ENCODE peak calls at places on chromosomes 4 and X, in seven cellular contexts. One of them, this sample, is unnamed.

GRCh38 chrX:106999002-106999975 is 723 bp downstream of the MORC4 start:
- DNase-seq in IMR-90: peak; percentile 49
- DNase-seq in endothelial cell of umbilical vein: peak; percentile 54
- DNase-seq in right lobe of liver: peak; percentile 66
- DNase-seq in colonic mucosa: peak; percentile 65
- DNase-seq in A549: peak; percentile 25
- DNase-seq in RWPE2: no peak
- DNase-seq in this sample: peak; percentile 72

GRCh38 chr4:2787230-2788100 is 5.4 kb upstream of the SH3BP2 start:
- DNase-seq in IMR-90: no peak
- DNase-seq in right lobe of liver: peak; percentile 62
- DNase-seq in endothelial cell of umbilical vein: no peak
- DNase-seq in A549: no peak
- DNase-seq in RWPE2: no peak
- DNase-seq in colonic mucosa: peak; percentile 26
- DNase-seq in this sample: no peak

GRCh38 chr4:2927016-2927695 is 36.0 kb downstream of the NOP14 start:
- DNase-seq in endothelial cell of umbilical vein: no peak
- DNase-seq in RWPE2: no peak
- DNase-seq in A549: no peak
- DNase-seq in right lobe of liver: peak; percentile 30
- DNase-seq in IMR-90: no peak
- DNase-seq in colonic mucosa: no peak
- DNase-seq in this sample: no peak

GRCh38 chrX:18290200-18290599 is 64.3 kb downstream of the SCML2 start:
- DNase-seq in IMR-90: no peak
- DNase-seq in RWPE2: no peak
- DNase-seq in A549: no peak
- DNase-seq in endothelial cell of umbilical vein: no peak
- DNase-seq in colonic mucosa: no peak
- DNase-seq in right lobe of liver: no peak
- DNase-seq in this sample: no peak

GRCh38 chrX:150773117-150773516 is 79.9 kb downstream of the MTMR1 start:
- DNase-seq in RWPE2: no peak
- DNase-seq in endothelial cell of umbilical vein: no peak
- DNase-seq in A549: no peak
- DNase-seq in IMR-90: no peak
- DNase-seq in colonic mucosa: peak; percentile 13
- DNase-seq in right lobe of liver: no peak
- DNase-seq in this sample: no peak

GRCh38 chr4:132227349-132228165 is 921.5 kb upstream of the PCDH10 start:
- DNase-seq in colonic mucosa: peak; percentile 24
- DNase-seq in A549: peak; percentile 1
- DNase-seq in right lobe of liver: peak; percentile 47
- DNase-seq in IMR-90: peak; percentile 2
- DNase-seq in RWPE2: no peak
- DNase-seq in endothelial cell of umbilical vein: peak; percentile 19
- DNase-seq in this sample: no peak

GRCh38 chr4:89765966-89766365 is 71.0 kb downstream of the SNCA start:
- DNase-seq in endothelial cell of umbilical vein: peak; percentile 65
- DNase-seq in colonic mucosa: no peak
- DNase-seq in IMR-90: peak; percentile 63
- DNase-seq in A549: no peak
- DNase-seq in right lobe of liver: no peak
- DNase-seq in RWPE2: no peak
- DNase-seq in this sample: no peak

GRCh38 chr4:25788839-25789238 is 73.9 kb downstream of the SEL1L3 start:
- DNase-seq in colonic mucosa: no peak
- DNase-seq in A549: no peak
- DNase-seq in endothelial cell of umbilical vein: no peak
- DNase-seq in IMR-90: no peak
- DNase-seq in right lobe of liver: no peak
- DNase-seq in RWPE2: no peak
- DNase-seq in this sample: no peak

GRCh38 chr4:169315530-169316306 is 45.0 kb upstream of the SH3RF1 start:
- DNase-seq in colonic mucosa: no peak
- DNase-seq in IMR-90: peak; percentile 92
- DNase-seq in endothelial cell of umbilical vein: peak; percentile 30
- DNase-seq in A549: no peak
- DNase-seq in RWPE2: no peak
- DNase-seq in right lobe of liver: no peak
- DNase-seq in this sample: no peak

GRCh38 chrX:82649645-82650044 is 858.4 kb upstream of the POU3F4 start:
- DNase-seq in RWPE2: no peak
- DNase-seq in endothelial cell of umbilical vein: no peak
- DNase-seq in colonic mucosa: no peak
- DNase-seq in right lobe of liver: no peak
- DNase-seq in A549: no peak
- DNase-seq in IMR-90: no peak
- DNase-seq in this sample: no peak

GRCh38 chrX:55787063-55787462 is 69.5 kb downstream of the RRAGB start:
- DNase-seq in endothelial cell of umbilical vein: no peak
- DNase-seq in right lobe of liver: no peak
- DNase-seq in RWPE2: no peak
- DNase-seq in A549: no peak
- DNase-seq in colonic mucosa: no peak
- DNase-seq in IMR-90: no peak
- DNase-seq in this sample: no peak

GRCh38 chrX:53374222-53374820 is 48.1 kb downstream of the SMC1A start:
- DNase-seq in endothelial cell of umbilical vein: no peak
- DNase-seq in right lobe of liver: no peak
- DNase-seq in IMR-90: peak; percentile 51
- DNase-seq in RWPE2: no peak
- DNase-seq in A549: no peak
- DNase-seq in colonic mucosa: no peak
- DNase-seq in this sample: no peak

GRCh38 chr4:87270144-87270543 is 49.7 kb upstream of the KLHL8 start:
- DNase-seq in RWPE2: no peak
- DNase-seq in A549: peak; percentile 27
- DNase-seq in right lobe of liver: no peak
- DNase-seq in colonic mucosa: no peak
- DNase-seq in endothelial cell of umbilical vein: peak; percentile 31
- DNase-seq in IMR-90: peak; percentile 52
- DNase-seq in this sample: no peak

GRCh38 chr4:153790962-153791551 is 2.2 kb upstream of the SFRP2 start:
- DNase-seq in right lobe of liver: no peak
- DNase-seq in A549: no peak
- DNase-seq in colonic mucosa: no peak
- DNase-seq in RWPE2: no peak
- DNase-seq in IMR-90: no peak
- DNase-seq in endothelial cell of umbilical vein: no peak
- DNase-seq in this sample: no peak

GRCh38 chr4:145927055-145927454 is 11.6 kb downstream of the ZNF827 start:
- DNase-seq in A549: no peak
- DNase-seq in endothelial cell of umbilical vein: no peak
- DNase-seq in RWPE2: no peak
- DNase-seq in right lobe of liver: no peak
- DNase-seq in colonic mucosa: no peak
- DNase-seq in IMR-90: no peak
- DNase-seq in this sample: no peak

DNA sequence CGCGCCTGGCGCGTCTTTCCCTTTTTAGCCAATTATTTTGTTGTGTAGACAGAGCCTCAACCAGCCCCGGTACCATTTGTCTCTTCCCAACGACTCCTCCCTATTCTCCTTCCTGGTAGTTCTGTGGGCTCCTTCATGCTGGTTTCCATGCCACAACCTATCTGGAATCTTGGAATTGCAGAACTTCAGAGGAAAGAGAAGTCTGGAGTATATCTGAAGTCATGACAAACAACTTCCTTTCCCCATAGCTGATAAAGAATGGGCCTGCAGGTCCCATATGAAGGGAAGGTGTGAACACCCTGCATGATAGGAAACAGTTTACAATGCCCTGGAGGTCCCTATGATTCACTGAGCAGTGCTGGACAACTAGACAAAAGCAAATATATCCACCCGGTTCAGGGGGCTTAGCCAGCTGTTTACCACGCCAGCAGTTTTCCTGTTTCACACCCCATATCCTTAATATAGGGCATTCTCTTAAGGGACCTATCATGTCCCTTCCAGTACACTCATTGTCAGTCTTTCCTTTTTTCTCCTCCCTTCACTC is 19.4 kb downstream of the FAM9C start:
- DNase-seq in RWPE2: no peak
- DNase-seq in A549: no peak
- DNase-seq in endothelial cell of umbilical vein: peak; percentile 18
- DNase-seq in IMR-90: no peak
- DNase-seq in right lobe of liver: no peak
- DNase-seq in colonic mucosa: no peak
- DNase-seq in this sample: no peak
- H3K4me1 ChIP-seq in RWPE2: peaks cover 21% of the 10 kb centered on the region
- H3K4me1 ChIP-seq in A549: peaks cover 67% of the 10 kb centered on the region
- H3K4me1 ChIP-seq in endothelial cell of umbilical vein: peaks cover 14% of the 10 kb centered on the region
- H3K4me1 ChIP-seq in IMR-90: peaks cover 18% of the 10 kb centered on the region
- H3K4me1 ChIP-seq in right lobe of liver: no peaks in the 10 kb centered on the region
- H3K4me1 ChIP-seq in colonic mucosa: no peaks in the 10 kb centered on the region
- H3K4me1 ChIP-seq in this sample: no peaks in the 10 kb centered on the region

GRCh38 chrX:145178268-145178667 is 69.0 kb upstream of the SPANXN1 start:
- DNase-seq in RWPE2: no peak
- DNase-seq in colonic mucosa: no peak
- DNase-seq in endothelial cell of umbilical vein: no peak
- DNase-seq in right lobe of liver: no peak
- DNase-seq in IMR-90: no peak
- DNase-seq in A549: peak; percentile 0
- DNase-seq in this sample: no peak
- TF ChIP-seq CTCF in RWPE2: peak; percentile 40
- TF ChIP-seq CTCF in colonic mucosa: no peak
- TF ChIP-seq CTCF in endothelial cell of umbilical vein: no peak
- TF ChIP-seq CTCF in right lobe of liver: peak; percentile 44
- TF ChIP-seq CTCF in IMR-90: no peak
- TF ChIP-seq CTCF in A549: no peak
- TF ChIP-seq CTCF in this sample: no peak

DNA sequence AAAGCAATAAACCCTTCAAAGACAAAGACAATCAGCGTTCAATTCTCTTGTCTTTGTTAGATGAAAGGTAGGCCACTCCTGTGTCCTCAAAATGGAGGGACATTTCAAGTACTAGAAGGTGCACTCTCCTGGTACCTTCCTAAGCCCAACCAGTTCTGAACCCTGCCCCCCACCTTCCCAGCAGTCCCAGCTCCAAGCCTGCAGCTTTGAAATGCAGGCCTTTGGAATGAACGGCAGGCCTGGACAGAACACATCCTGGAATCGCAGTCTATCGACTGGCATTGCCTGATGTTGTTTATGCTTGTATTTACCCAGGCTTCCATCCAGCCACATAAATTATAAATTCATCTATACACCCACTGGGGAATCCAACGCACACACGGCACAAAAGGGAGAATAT is 47.4 kb downstream of the RASGEF1B start:
- DNase-seq in endothelial cell of umbilical vein: no peak
- DNase-seq in right lobe of liver: no peak
- DNase-seq in colonic mucosa: no peak
- DNase-seq in A549: no peak
- DNase-seq in IMR-90: no peak
- DNase-seq in RWPE2: no peak
- DNase-seq in this sample: no peak
- H3K27ac ChIP-seq in endothelial cell of umbilical vein: no peak overlapping the region
- H3K27ac ChIP-seq in right lobe of liver: no peak overlapping the region
- H3K27ac ChIP-seq in colonic mucosa: no peak overlapping the region
- H3K27ac ChIP-seq in A549: no peak overlapping the region
- H3K27ac ChIP-seq in IMR-90: peak overlapping the region; percentile 100
- H3K27ac ChIP-seq in RWPE2: no peak overlapping the region
- H3K27ac ChIP-seq in this sample: no peak overlapping the region

GRCh38 chrX:136626237-136626636 is 21.7 kb upstream of the CD40LG start:
- DNase-seq in RWPE2: no peak
- DNase-seq in IMR-90: no peak
- DNase-seq in colonic mucosa: no peak
- DNase-seq in A549: no peak
- DNase-seq in right lobe of liver: no peak
- DNase-seq in endothelial cell of umbilical vein: no peak
- DNase-seq in this sample: no peak

GRCh38 chrX:136622568-136622967 is 25.4 kb upstream of the CD40LG start:
- DNase-seq in right lobe of liver: no peak
- DNase-seq in endothelial cell of umbilical vein: no peak
- DNase-seq in IMR-90: no peak
- DNase-seq in A549: no peak
- DNase-seq in colonic mucosa: no peak
- DNase-seq in RWPE2: no peak
- DNase-seq in this sample: no peak

GRCh38 chrX:136625246-136625645 is 22.7 kb upstream of the CD40LG start:
- DNase-seq in A549: no peak
- DNase-seq in right lobe of liver: no peak
- DNase-seq in endothelial cell of umbilical vein: no peak
- DNase-seq in IMR-90: no peak
- DNase-seq in RWPE2: no peak
- DNase-seq in colonic mucosa: no peak
- DNase-seq in this sample: no peak

GRCh38 chrX:136620780-136621179 is 27.2 kb upstream of the CD40LG start:
- DNase-seq in IMR-90: no peak
- DNase-seq in right lobe of liver: no peak
- DNase-seq in endothelial cell of umbilical vein: no peak
- DNase-seq in A549: no peak
- DNase-seq in RWPE2: no peak
- DNase-seq in colonic mucosa: no peak
- DNase-seq in this sample: no peak

GRCh38 chrX:136623400-136623799 is 24.6 kb upstream of the CD40LG start:
- DNase-seq in right lobe of liver: no peak
- DNase-seq in colonic mucosa: no peak
- DNase-seq in A549: no peak
- DNase-seq in RWPE2: no peak
- DNase-seq in IMR-90: no peak
- DNase-seq in endothelial cell of umbilical vein: no peak
- DNase-seq in this sample: no peak
- H3K4me1 ChIP-seq in right lobe of liver: no peaks in the 10 kb centered on the region
- H3K4me1 ChIP-seq in colonic mucosa: no peaks in the 10 kb centered on the region
- H3K4me1 ChIP-seq in A549: no peaks in the 10 kb centered on the region
- H3K4me1 ChIP-seq in RWPE2: no peaks in the 10 kb centered on the region
- H3K4me1 ChIP-seq in IMR-90: no peaks in the 10 kb centered on the region
- H3K4me1 ChIP-seq in endothelial cell of umbilical vein: no peaks in the 10 kb centered on the region
- H3K4me1 ChIP-seq in this sample: no peaks in the 10 kb centered on the region

DNA sequence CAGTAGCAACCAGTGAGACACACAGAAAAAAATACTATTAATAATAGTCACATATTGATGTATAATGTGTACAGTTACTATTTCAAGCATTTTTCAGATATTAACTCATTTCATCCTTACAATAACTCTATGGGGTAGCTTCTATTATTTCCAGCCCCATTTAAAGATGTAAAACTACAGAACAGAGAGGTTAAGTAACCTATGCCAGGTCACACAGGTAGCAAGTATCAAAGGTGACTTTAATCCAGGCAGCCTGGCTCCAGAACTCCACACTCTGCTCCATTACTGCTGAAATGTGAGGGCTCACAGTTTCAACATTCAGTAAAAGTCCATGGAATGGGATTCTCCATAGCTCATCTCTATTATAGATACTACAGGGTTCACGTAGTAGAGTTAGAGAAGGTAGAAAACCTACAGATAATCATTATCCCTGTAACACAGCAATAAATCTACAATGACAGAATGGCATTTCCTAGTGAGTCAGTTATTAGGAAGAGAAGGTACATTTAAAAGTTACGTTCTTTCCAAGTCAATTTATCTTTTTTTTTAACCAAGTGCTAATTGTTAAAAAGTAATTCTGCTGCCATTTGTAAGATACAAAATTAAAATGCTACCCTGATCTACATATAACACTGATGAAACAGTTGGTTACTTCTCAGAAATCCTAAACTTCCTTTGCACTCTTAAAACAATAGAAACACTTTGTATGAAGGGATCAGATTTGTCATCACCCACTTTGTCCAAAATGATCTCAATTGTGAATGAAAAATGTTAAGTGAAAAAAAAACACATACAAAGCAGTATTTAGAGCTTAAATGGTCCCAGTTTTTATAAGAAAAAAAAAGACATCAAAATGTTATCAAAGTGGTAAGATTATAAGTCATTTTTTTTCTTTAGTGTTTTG is 18.7 kb downstream of the RELL1 start:
- DNase-seq in right lobe of liver: no peak
- DNase-seq in RWPE2: no peak
- DNase-seq in IMR-90: no peak
- DNase-seq in endothelial cell of umbilical vein: peak; percentile 70
- DNase-seq in A549: no peak
- DNase-seq in colonic mucosa: no peak
- DNase-seq in this sample: no peak
- TF ChIP-seq CTCF in right lobe of liver: no peak
- TF ChIP-seq CTCF in RWPE2: no peak
- TF ChIP-seq CTCF in IMR-90: no peak
- TF ChIP-seq CTCF in endothelial cell of umbilical vein: no peak
- TF ChIP-seq CTCF in A549: no peak
- TF ChIP-seq CTCF in colonic mucosa: no peak
- TF ChIP-seq CTCF in this sample: no peak